ENCODE peak calls at places on chromosomes 2 and 18, in five cellular contexts. J, W, O, H and S are unnamed samples.

GRCh38 chr18:47968006-47968676 is 37.7 kb upstream of the SMAD2 start:
- DNase-seq in H (no peak), O (no peak), J (no peak), W (peak; percentile 13), S (no peak)

GRCh38 chr2:90069290-90069894 is 1377.9 kb downstream of the RPIA start:
- DNase-seq in H (peak; percentile 22), O (peak; percentile 6), J (no peak), W (no peak), S (peak; percentile 12)

GRCh38 chr2:1793868-1794445 is 49.6 kb upstream of the PXDN start:
- DNase-seq in H (no peak), O (no peak), W (no peak), J (no peak), S (no peak)

GRCh38 chr2:97785818-97786217 is 72.4 kb downstream of the ZAP70 start:
- DNase-seq in H (no peak), W (no peak), O (no peak), J (no peak), S (no peak)

GRCh38 chr18:9885170-9886004 is at the start of gene TXNDC2:
- DNase-seq in J (no peak), W (peak; percentile 20), H (no peak), O (peak; percentile 27), S (no peak)

GRCh38 chr18:74773171-74773624 is 175.5 kb downstream of the ZNF407 start:
- DNase-seq in J (no peak), W (no peak), O (no peak), H (no peak), S (no peak)

GRCh38 chr18:44816028-44816427 is 135.3 kb downstream of the SETBP1 start:
- DNase-seq in W (no peak), J (no peak), H (no peak), O (no peak), S (no peak)

GRCh38 chr2:156115338-156115737 is 217.2 kb downstream of the NR4A2 start:
- DNase-seq in O (no peak), W (peak; percentile 67), J (no peak), H (no peak), S (no peak)

GRCh38 chr2:42013409-42013808 is 34.4 kb upstream of the PKDCC start:
- DNase-seq in H (no peak), J (no peak), O (no peak), W (no peak), S (no peak)

GRCh38 chr18:2881088-2881487 is 34.3 kb downstream of the EMILIN2 start:
- DNase-seq in H (no peak), J (no peak), W (no peak), O (no peak), S (peak; percentile 32)

GRCh38 chr2:49770919-49771318 is 616.6 kb upstream of the FSHR start:
- DNase-seq in O (peak; percentile 2), W (peak; percentile 9), H (peak; percentile 20), J (no peak), S (peak; percentile 18)

GRCh38 chr2:42492691-42493467 is 903 bp downstream of the KCNG3 start:
- DNase-seq in W (no peak), O (peak; percentile 68), H (no peak), J (no peak), S (no peak)

GRCh38 chr2:198312621-198313483 is 508.5 kb downstream of the PLCL1 start:
- DNase-seq in J (no peak), H (no peak), O (no peak), W (no peak), S (no peak)